ENCODE peak calls at places on chromosomes 12 and 14, in eight cellular contexts. One of them, this sample, is unnamed.

GRCh38 chr14:61430066-61430757 is 108.8 kb downstream of the PRKCH start:
- DNase-seq in CD4-positive, alpha-beta T cell: no peak
- DNase-seq in NCI-H187: peak
- DNase-seq in hepatocyte: no peak
- DNase-seq in GM04504: no peak
- DNase-seq in astrocyte: no peak
- DNase-seq in iPS-NIHi11: no peak
- DNase-seq in HTR-8/SVneo: no peak
- DNase-seq in this sample: no peak

GRCh38 chr14:90760591-90761316 is 55.5 kb downstream of the TTC7B start:
- DNase-seq in HTR-8/SVneo: peak
- DNase-seq in hepatocyte: peak
- DNase-seq in NCI-H187: no peak
- DNase-seq in iPS-NIHi11: peak
- DNase-seq in GM04504: no peak
- DNase-seq in astrocyte: peak
- DNase-seq in CD4-positive, alpha-beta T cell: no peak
- DNase-seq in this sample: no peak

GRCh38 chr14:37622231-37622923 is 26.9 kb downstream of the TTC6 start:
- DNase-seq in hepatocyte: peak
- DNase-seq in astrocyte: peak
- DNase-seq in NCI-H187: no peak
- DNase-seq in HTR-8/SVneo: no peak
- DNase-seq in CD4-positive, alpha-beta T cell: no peak
- DNase-seq in iPS-NIHi11: peak
- DNase-seq in GM04504: no peak
- DNase-seq in this sample: no peak

GRCh38 chr12:3836641-3837040 is 36.6 kb downstream of the PARP11 start:
- DNase-seq in astrocyte: no peak
- DNase-seq in hepatocyte: no peak
- DNase-seq in NCI-H187: no peak
- DNase-seq in iPS-NIHi11: no peak
- DNase-seq in CD4-positive, alpha-beta T cell: no peak
- DNase-seq in GM04504: no peak
- DNase-seq in HTR-8/SVneo: no peak
- DNase-seq in this sample: no peak

GRCh38 chr14:73239463-73240241 is 2.3 kb downstream of the PAPLN start:
- DNase-seq in NCI-H187: no peak
- DNase-seq in GM04504: no peak
- DNase-seq in iPS-NIHi11: peak
- DNase-seq in hepatocyte: peak
- DNase-seq in astrocyte: peak
- DNase-seq in HTR-8/SVneo: no peak
- DNase-seq in CD4-positive, alpha-beta T cell: no peak
- DNase-seq in this sample: no peak

GRCh38 chr12:106114084-106115068 is 24.4 kb downstream of the NUAK1 start:
- DNase-seq in NCI-H187: no peak
- DNase-seq in CD4-positive, alpha-beta T cell: no peak
- DNase-seq in HTR-8/SVneo: no peak
- DNase-seq in iPS-NIHi11: no peak
- DNase-seq in astrocyte: no peak
- DNase-seq in hepatocyte: no peak
- DNase-seq in GM04504: no peak
- DNase-seq in this sample: no peak

GRCh38 chr12:50715174-50715573 is 48.7 kb upstream of the ATF1 start:
- DNase-seq in NCI-H187: no peak
- DNase-seq in CD4-positive, alpha-beta T cell: no peak
- DNase-seq in GM04504: no peak
- DNase-seq in astrocyte: peak
- DNase-seq in hepatocyte: no peak
- DNase-seq in iPS-NIHi11: no peak
- DNase-seq in HTR-8/SVneo: no peak
- DNase-seq in this sample: no peak

GRCh38 chr14:79363291-79363690 is 848.0 kb downstream of the DIO2 start:
- DNase-seq in HTR-8/SVneo: no peak
- DNase-seq in CD4-positive, alpha-beta T cell: no peak
- DNase-seq in iPS-NIHi11: no peak
- DNase-seq in GM04504: no peak
- DNase-seq in astrocyte: no peak
- DNase-seq in hepatocyte: no peak
- DNase-seq in NCI-H187: no peak
- DNase-seq in this sample: no peak

GRCh38 chr12:125403145-125403789 is 338.0 kb downstream of the AACS start:
- DNase-seq in CD4-positive, alpha-beta T cell: no peak
- DNase-seq in HTR-8/SVneo: peak
- DNase-seq in iPS-NIHi11: peak
- DNase-seq in astrocyte: no peak
- DNase-seq in NCI-H187: peak
- DNase-seq in hepatocyte: peak
- DNase-seq in GM04504: no peak
- DNase-seq in this sample: peak

GRCh38 chr12:57244306-57244696 is 6.7 kb downstream of the STAC3 start:
- DNase-seq in hepatocyte: no peak
- DNase-seq in iPS-NIHi11: no peak
- DNase-seq in NCI-H187: no peak
- DNase-seq in astrocyte: no peak
- DNase-seq in GM04504: no peak
- DNase-seq in CD4-positive, alpha-beta T cell: no peak
- DNase-seq in HTR-8/SVneo: no peak
- DNase-seq in this sample: no peak

GRCh38 chr12:34218193-34219045 is 196.1 kb downstream of the ALG10 start:
- DNase-seq in CD4-positive, alpha-beta T cell: peak
- DNase-seq in HTR-8/SVneo: peak
- DNase-seq in hepatocyte: peak
- DNase-seq in NCI-H187: peak
- DNase-seq in iPS-NIHi11: peak
- DNase-seq in GM04504: peak
- DNase-seq in astrocyte: peak
- DNase-seq in this sample: peak

GRCh38 chr14:51089278-51089677 is 5.6 kb downstream of the TRIM9 start:
- DNase-seq in hepatocyte: no peak
- DNase-seq in CD4-positive, alpha-beta T cell: no peak
- DNase-seq in NCI-H187: no peak
- DNase-seq in GM04504: no peak
- DNase-seq in iPS-NIHi11: no peak
- DNase-seq in HTR-8/SVneo: no peak
- DNase-seq in astrocyte: no peak
- DNase-seq in this sample: no peak

GRCh38 chr12:124715121-124715990 is 147.9 kb upstream of the NCOR2 start:
- DNase-seq in astrocyte: peak
- DNase-seq in NCI-H187: peak
- DNase-seq in CD4-positive, alpha-beta T cell: no peak
- DNase-seq in GM04504: no peak
- DNase-seq in hepatocyte: peak
- DNase-seq in iPS-NIHi11: no peak
- DNase-seq in HTR-8/SVneo: no peak
- DNase-seq in this sample: no peak

GRCh38 chr14:50977863-50978520 is 33.7 kb upstream of the PYGL start:
- DNase-seq in CD4-positive, alpha-beta T cell: no peak
- DNase-seq in GM04504: no peak
- DNase-seq in NCI-H187: no peak
- DNase-seq in astrocyte: no peak
- DNase-seq in hepatocyte: no peak
- DNase-seq in HTR-8/SVneo: no peak
- DNase-seq in iPS-NIHi11: no peak
- DNase-seq in this sample: no peak

GRCh38 chr12:19088576-19088975 is 41.0 kb upstream of the PLEKHA5 start:
- DNase-seq in astrocyte: no peak
- DNase-seq in GM04504: no peak
- DNase-seq in iPS-NIHi11: no peak
- DNase-seq in hepatocyte: no peak
- DNase-seq in CD4-positive, alpha-beta T cell: no peak
- DNase-seq in HTR-8/SVneo: no peak
- DNase-seq in NCI-H187: no peak
- DNase-seq in this sample: no peak

GRCh38 chr12:43805857-43806736 is at the start of gene TWF1:
- DNase-seq in iPS-NIHi11: peak
- DNase-seq in HTR-8/SVneo: peak
- DNase-seq in NCI-H187: peak
- DNase-seq in CD4-positive, alpha-beta T cell: peak
- DNase-seq in astrocyte: peak
- DNase-seq in hepatocyte: peak
- DNase-seq in GM04504: peak
- DNase-seq in this sample: peak

GRCh38 chr12:48815281-48816110 is 2.8 kb upstream of the CACNB3 start:
- DNase-seq in hepatocyte: peak
- DNase-seq in iPS-NIHi11: peak
- DNase-seq in HTR-8/SVneo: peak
- DNase-seq in GM04504: peak
- DNase-seq in NCI-H187: peak
- DNase-seq in astrocyte: peak
- DNase-seq in CD4-positive, alpha-beta T cell: no peak
- DNase-seq in this sample: peak

GRCh38 chr14:29868000-29868399 is 59.6 kb downstream of the PRKD1 start:
- DNase-seq in iPS-NIHi11: no peak
- DNase-seq in NCI-H187: no peak
- DNase-seq in astrocyte: peak
- DNase-seq in HTR-8/SVneo: no peak
- DNase-seq in hepatocyte: no peak
- DNase-seq in CD4-positive, alpha-beta T cell: no peak
- DNase-seq in GM04504: no peak
- DNase-seq in this sample: no peak

GRCh38 chr12:71187379-71187778 is 29.6 kb upstream of the TSPAN8 start:
- DNase-seq in NCI-H187: no peak
- DNase-seq in hepatocyte: no peak
- DNase-seq in HTR-8/SVneo: no peak
- DNase-seq in CD4-positive, alpha-beta T cell: no peak
- DNase-seq in iPS-NIHi11: no peak
- DNase-seq in astrocyte: no peak
- DNase-seq in GM04504: no peak
- DNase-seq in this sample: no peak

GRCh38 chr12:111785651-111786050 is 18.9 kb downstream of the ALDH2 start:
- DNase-seq in NCI-H187: no peak
- DNase-seq in iPS-NIHi11: no peak
- DNase-seq in GM04504: no peak
- DNase-seq in hepatocyte: no peak
- DNase-seq in astrocyte: peak
- DNase-seq in HTR-8/SVneo: no peak
- DNase-seq in CD4-positive, alpha-beta T cell: no peak
- DNase-seq in this sample: no peak

GRCh38 chr12:62783881-62784280 is 151.1 kb downstream of the PPM1H start:
- DNase-seq in astrocyte: peak
- DNase-seq in iPS-NIHi11: no peak
- DNase-seq in GM04504: no peak
- DNase-seq in hepatocyte: no peak
- DNase-seq in NCI-H187: no peak
- DNase-seq in CD4-positive, alpha-beta T cell: no peak
- DNase-seq in HTR-8/SVneo: no peak
- DNase-seq in this sample: no peak

GRCh38 chr14:76326918-76327689 is 48.8 kb upstream of the ESRRB start:
- DNase-seq in GM04504: no peak
- DNase-seq in CD4-positive, alpha-beta T cell: no peak
- DNase-seq in HTR-8/SVneo: no peak
- DNase-seq in astrocyte: no peak
- DNase-seq in NCI-H187: no peak
- DNase-seq in iPS-NIHi11: no peak
- DNase-seq in hepatocyte: no peak
- DNase-seq in this sample: no peak

GRCh38 chr14:56666716-56667115 is 87.1 kb downstream of the TMEM260 start:
- DNase-seq in hepatocyte: peak
- DNase-seq in NCI-H187: no peak
- DNase-seq in astrocyte: peak
- DNase-seq in HTR-8/SVneo: peak
- DNase-seq in iPS-NIHi11: no peak
- DNase-seq in GM04504: no peak
- DNase-seq in CD4-positive, alpha-beta T cell: no peak
- DNase-seq in this sample: no peak

GRCh38 chr12:131863711-131864396 is 30.6 kb upstream of the ULK1 start:
- DNase-seq in NCI-H187: no peak
- DNase-seq in astrocyte: no peak
- DNase-seq in hepatocyte: no peak
- DNase-seq in iPS-NIHi11: peak
- DNase-seq in HTR-8/SVneo: no peak
- DNase-seq in GM04504: no peak
- DNase-seq in CD4-positive, alpha-beta T cell: no peak
- DNase-seq in this sample: no peak

GRCh38 chr12:48910196-48910595 is 15.1 kb downstream of the FKBP11 start:
- DNase-seq in NCI-H187: no peak
- DNase-seq in hepatocyte: no peak
- DNase-seq in GM04504: no peak
- DNase-seq in iPS-NIHi11: no peak
- DNase-seq in CD4-positive, alpha-beta T cell: no peak
- DNase-seq in HTR-8/SVneo: no peak
- DNase-seq in astrocyte: no peak
- DNase-seq in this sample: no peak

GRCh38 chr12:111293266-111294009 is 75.5 kb downstream of the PHETA1 start:
- DNase-seq in HTR-8/SVneo: no peak
- DNase-seq in CD4-positive, alpha-beta T cell: no peak
- DNase-seq in astrocyte: no peak
- DNase-seq in iPS-NIHi11: no peak
- DNase-seq in hepatocyte: no peak
- DNase-seq in NCI-H187: no peak
- DNase-seq in GM04504: no peak
- DNase-seq in this sample: no peak

GRCh38 chr12:48286665-48287064 is 64.1 kb downstream of the ZNF641 start:
- DNase-seq in iPS-NIHi11: peak
- DNase-seq in HTR-8/SVneo: no peak
- DNase-seq in NCI-H187: no peak
- DNase-seq in astrocyte: no peak
- DNase-seq in GM04504: no peak
- DNase-seq in CD4-positive, alpha-beta T cell: no peak
- DNase-seq in hepatocyte: peak
- DNase-seq in this sample: peak

GRCh38 chr12:113259499-113259953 is 38.3 kb downstream of the TPCN1 start:
- DNase-seq in HTR-8/SVneo: no peak
- DNase-seq in astrocyte: no peak
- DNase-seq in CD4-positive, alpha-beta T cell: no peak
- DNase-seq in NCI-H187: no peak
- DNase-seq in hepatocyte: peak
- DNase-seq in iPS-NIHi11: peak
- DNase-seq in GM04504: peak
- DNase-seq in this sample: no peak

GRCh38 chr12:12803186-12803585 is 10.0 kb upstream of the DDX47 start:
- DNase-seq in NCI-H187: no peak
- DNase-seq in astrocyte: peak
- DNase-seq in GM04504: no peak
- DNase-seq in HTR-8/SVneo: peak
- DNase-seq in hepatocyte: peak
- DNase-seq in CD4-positive, alpha-beta T cell: peak
- DNase-seq in iPS-NIHi11: peak
- DNase-seq in this sample: peak

GRCh38 chr14:91229743-91230200 is 14.7 kb downstream of the GPR68 start:
- DNase-seq in CD4-positive, alpha-beta T cell: peak
- DNase-seq in NCI-H187: no peak
- DNase-seq in iPS-NIHi11: no peak
- DNase-seq in hepatocyte: no peak
- DNase-seq in astrocyte: peak
- DNase-seq in HTR-8/SVneo: no peak
- DNase-seq in GM04504: no peak
- DNase-seq in this sample: peak

GRCh38 chr12:53989227-53990113 is 4.5 kb downstream of the HOXC10 start:
- DNase-seq in iPS-NIHi11: no peak
- DNase-seq in CD4-positive, alpha-beta T cell: no peak
- DNase-seq in astrocyte: no peak
- DNase-seq in NCI-H187: peak
- DNase-seq in hepatocyte: peak
- DNase-seq in GM04504: no peak
- DNase-seq in HTR-8/SVneo: peak
- DNase-seq in this sample: peak

GRCh38 chr14:47208434-47208833 is 467.0 kb downstream of the MDGA2 start:
- DNase-seq in astrocyte: no peak
- DNase-seq in HTR-8/SVneo: no peak
- DNase-seq in hepatocyte: peak
- DNase-seq in NCI-H187: no peak
- DNase-seq in iPS-NIHi11: no peak
- DNase-seq in CD4-positive, alpha-beta T cell: no peak
- DNase-seq in GM04504: no peak
- DNase-seq in this sample: no peak

GRCh38 chr12:118979763-118980406 is 1.5 kb upstream of the SRRM4 start:
- DNase-seq in hepatocyte: peak
- DNase-seq in NCI-H187: peak
- DNase-seq in astrocyte: peak
- DNase-seq in GM04504: peak
- DNase-seq in CD4-positive, alpha-beta T cell: no peak
- DNase-seq in HTR-8/SVneo: peak
- DNase-seq in iPS-NIHi11: peak
- DNase-seq in this sample: peak